ENCODE peak calls at places on chromosomes 11 and 22, in nine cellular contexts. V is left colon; R is stimulated activated CD4-positive, alpha-beta T cell treated with anti-CD3 and anti-CD28 coated beads, Interleukin-2, amount 100 ng/mL, for 48 hours; Q is fibroblast of mammary gland; F is IMR-90; H is foreskin fibroblast; K is Jurkat, Clone E6-1; T is stomach; W is activated naive CD8-positive, alpha-beta T cell treated with anti-CD3 and anti-CD28 coated beads for 36 hours. O is an unnamed sample.

GRCh38 chr22:44274918-44275665 is 37.7 kb downstream of the SHISAL1 start:
- DNase-seq in R (no peak), F (no peak), K (no peak), W (no peak), T (no peak), V (no peak), H (no peak), Q (no peak), O (no peak)

GRCh38 chr11:33773399-33774355 is 643 bp downstream of the FBXO3 start:
- DNase-seq in R (no peak), K (no peak), V (peak; percentile 30), W (peak; percentile 61), H (no peak), Q (peak; percentile 12), F (peak; percentile 43), T (no peak), O (no peak)

GRCh38 chr11:46047520-46047919 is 73.7 kb downstream of the PHF21A start:
- DNase-seq in K (no peak), V (no peak), F (no peak), R (no peak), T (no peak), W (no peak), Q (peak; percentile 18), H (no peak), O (no peak)

GRCh38 chr11:34583818-34584217 is 37.1 kb upstream of the EHF start:
- DNase-seq in V (no peak), Q (no peak), F (no peak), H (no peak), T (no peak), R (no peak), W (no peak), K (no peak), O (no peak)

GRCh38 chr11:1407668-1408067 is 17.9 kb downstream of the BRSK2 start:
- DNase-seq in Q (no peak), R (no peak), W (no peak), V (no peak), T (no peak), F (no peak), K (no peak), H (no peak), O (no peak)

GRCh38 chr11:70826541-70826943 is 425.8 kb downstream of the SHANK2 start:
- DNase-seq in K (no peak), F (no peak), W (no peak), T (no peak), Q (no peak), V (peak; percentile 34), H (peak; percentile 15), R (no peak), O (no peak)

GRCh38 chr22:28379075-28379806 is 300.4 kb downstream of the TTC28 start:
- DNase-seq in V (no peak), R (no peak), T (no peak), H (no peak), Q (no peak), K (no peak), W (no peak), F (no peak), O (no peak)

GRCh38 chr11:118217575-118217974 is 7.2 kb downstream of the JAML start:
- DNase-seq in Q (no peak), V (no peak), T (no peak), W (peak; percentile 40), K (no peak), F (no peak), R (no peak), H (no peak), O (no peak)

GRCh38 chr11:72353861-72354260 is 80.5 kb downstream of the CLPB start:
- DNase-seq in T (peak; percentile 28), V (no peak), K (no peak), Q (peak; percentile 36), H (no peak), R (no peak), F (peak; percentile 22), W (no peak), O (no peak)

GRCh38 chr11:120057028-120057330 is 80.9 kb downstream of the TRIM29 start:
- DNase-seq in K (no peak), V (no peak), H (no peak), W (no peak), T (no peak), Q (no peak), R (no peak), F (no peak), O (no peak)

GRCh38 chr11:133065847-133066485 is 466.3 kb downstream of the OPCML start:
- DNase-seq in H (no peak), T (no peak), K (no peak), R (no peak), F (no peak), W (no peak), Q (no peak), V (no peak), O (no peak)

GRCh38 chr22:31044262-31044861 is 36.8 kb upstream of the SMTN start:
- DNase-seq in H (peak; percentile 38), R (no peak), Q (peak; percentile 69), V (peak; percentile 38), K (no peak), F (peak; percentile 74), T (peak; percentile 38), W (no peak), O (no peak)

GRCh38 chr11:124762624-124763155 is 600 bp upstream of the ESAM start:
- DNase-seq in R (no peak), H (no peak), Q (no peak), T (no peak), K (no peak), V (no peak), F (no peak), W (no peak), O (no peak)